ENCODE peak calls at places on chromosomes 13 and 19, in six cellular contexts. One of them, this sample, is unnamed.
A peak's percentile ranks its signal among the peaks of the same experiment; 100 is the strongest.

GRCh38 chr13:31278874-31279273 is 79.1 kb downstream of the B3GLCT start:
- DNase-seq in fibroblast of lung: peak; percentile 70
- DNase-seq in cardiac muscle cell: no peak
- DNase-seq in BE2C: no peak
- DNase-seq in choroid plexus epithelial cell: peak; percentile 15
- DNase-seq in lower lobe of right lung: no peak
- DNase-seq in this sample: no peak

GRCh38 chr19:51703655-51704515 is 10.8 kb downstream of the SPACA6 start:
- DNase-seq in lower lobe of right lung: peak; percentile 99
- DNase-seq in cardiac muscle cell: peak; percentile 96
- DNase-seq in BE2C: peak; percentile 96
- DNase-seq in fibroblast of lung: peak; percentile 92
- DNase-seq in choroid plexus epithelial cell: peak; percentile 98
- DNase-seq in this sample: peak; percentile 96

GRCh38 chr13:57633141-57633949 is 1.8 kb downstream of the PCDH17 start:
- DNase-seq in fibroblast of lung: peak; percentile 50
- DNase-seq in BE2C: no peak
- DNase-seq in choroid plexus epithelial cell: no peak
- DNase-seq in lower lobe of right lung: peak; percentile 62
- DNase-seq in cardiac muscle cell: peak; percentile 52
- DNase-seq in this sample: no peak

GRCh38 chr19:7461841-7462629 is 26.8 kb downstream of the PEX11G start:
- DNase-seq in cardiac muscle cell: no peak
- DNase-seq in choroid plexus epithelial cell: no peak
- DNase-seq in BE2C: no peak
- DNase-seq in fibroblast of lung: no peak
- DNase-seq in lower lobe of right lung: no peak
- DNase-seq in this sample: no peak

GRCh38 chr19:50288954-50289353 is 40.2 kb downstream of the KCNC3 start:
- DNase-seq in BE2C: no peak
- DNase-seq in lower lobe of right lung: no peak
- DNase-seq in cardiac muscle cell: no peak
- DNase-seq in choroid plexus epithelial cell: no peak
- DNase-seq in fibroblast of lung: no peak
- DNase-seq in this sample: no peak

GRCh38 chr13:113555141-113555540 is 29.4 kb upstream of the TFDP1 start:
- DNase-seq in choroid plexus epithelial cell: no peak
- DNase-seq in cardiac muscle cell: no peak
- DNase-seq in lower lobe of right lung: peak; percentile 9
- DNase-seq in fibroblast of lung: no peak
- DNase-seq in BE2C: no peak
- DNase-seq in this sample: peak; percentile 6

GRCh38 chr13:49220035-49220855 is at the start of gene MLNR:
- DNase-seq in fibroblast of lung: peak; percentile 40
- DNase-seq in cardiac muscle cell: peak; percentile 48
- DNase-seq in lower lobe of right lung: peak; percentile 53
- DNase-seq in choroid plexus epithelial cell: no peak
- DNase-seq in BE2C: peak; percentile 71
- DNase-seq in this sample: peak; percentile 14

GRCh38 chr19:498591-498950 is 2.3 kb downstream of the MADCAM1 start:
- DNase-seq in BE2C: peak; percentile 39
- DNase-seq in choroid plexus epithelial cell: no peak
- DNase-seq in cardiac muscle cell: no peak
- DNase-seq in fibroblast of lung: no peak
- DNase-seq in lower lobe of right lung: no peak
- DNase-seq in this sample: no peak

GRCh38 chr13:50126378-50127016 is 111.3 kb downstream of the KCNRG start:
- DNase-seq in cardiac muscle cell: peak; percentile 36
- DNase-seq in BE2C: no peak
- DNase-seq in fibroblast of lung: peak; percentile 35
- DNase-seq in choroid plexus epithelial cell: peak; percentile 72
- DNase-seq in lower lobe of right lung: no peak
- DNase-seq in this sample: no peak

GRCh38 chr19:18895828-18896341 is at the start of gene CERS1:
- DNase-seq in cardiac muscle cell: peak; percentile 80
- DNase-seq in BE2C: peak; percentile 53
- DNase-seq in fibroblast of lung: peak; percentile 27
- DNase-seq in choroid plexus epithelial cell: no peak
- DNase-seq in lower lobe of right lung: no peak
- DNase-seq in this sample: peak; percentile 33

DNA sequence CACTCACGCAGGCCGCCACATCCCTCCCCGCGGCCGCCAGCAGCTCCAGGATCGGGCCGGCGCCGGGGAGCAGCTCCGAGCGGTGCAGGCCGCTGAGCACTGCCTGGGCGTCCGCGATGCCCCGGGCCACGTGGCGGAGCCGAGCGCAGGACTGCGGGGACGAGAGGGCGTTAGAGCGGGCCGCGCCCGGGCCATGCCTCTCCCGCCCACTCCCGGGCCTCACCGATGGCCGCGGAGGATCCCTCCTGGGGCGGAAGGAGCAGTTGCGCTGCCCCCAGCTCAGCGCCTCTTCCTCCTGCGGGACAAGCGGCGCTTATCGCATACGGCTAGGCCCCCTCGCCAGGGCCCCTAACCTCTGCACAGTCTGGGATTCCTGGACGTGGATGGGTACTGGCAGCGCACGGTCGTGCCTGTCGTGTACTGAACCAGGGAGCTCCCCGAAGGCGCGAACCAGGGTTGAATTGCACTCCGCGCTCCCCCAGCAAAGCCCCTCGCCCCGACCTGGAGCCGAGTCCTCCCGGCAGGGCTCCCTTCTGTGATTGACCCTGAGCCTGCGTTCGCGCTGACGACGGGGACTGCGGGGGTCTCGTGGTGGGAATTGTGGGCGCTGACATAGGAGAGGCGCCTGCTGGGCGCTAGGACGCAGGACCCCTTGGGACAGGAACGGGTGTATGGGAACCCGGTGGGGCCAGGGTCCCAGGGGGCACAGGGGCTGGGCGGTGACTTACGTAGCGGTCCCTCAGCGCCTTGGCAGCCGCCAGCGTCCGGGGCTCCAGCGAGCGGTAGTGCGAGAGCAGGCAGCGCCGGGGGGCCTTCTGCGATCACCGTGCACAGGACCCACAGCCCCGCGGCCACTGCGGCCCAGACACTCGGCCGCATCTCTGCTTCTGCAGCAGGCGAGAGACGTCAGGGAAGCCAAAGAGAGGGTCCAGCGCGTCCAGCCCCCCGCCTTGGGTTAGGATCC is 673 bp downstream of the IFNL4 start:
- DNase-seq in fibroblast of lung: peak; percentile 23
- DNase-seq in cardiac muscle cell: peak; percentile 47
- DNase-seq in lower lobe of right lung: no peak
- DNase-seq in choroid plexus epithelial cell: no peak
- DNase-seq in BE2C: no peak
- DNase-seq in this sample: no peak
- H3K4me3 ChIP-seq in fibroblast of lung: no peak overlapping the region
- H3K4me3 ChIP-seq in cardiac muscle cell: no peak overlapping the region
- H3K4me3 ChIP-seq in lower lobe of right lung: peak overlapping the region; percentile 19
- H3K4me3 ChIP-seq in choroid plexus epithelial cell: no peak overlapping the region
- H3K4me3 ChIP-seq in BE2C: no peak overlapping the region
- H3K4me3 ChIP-seq in this sample: no peak overlapping the region

DNA sequence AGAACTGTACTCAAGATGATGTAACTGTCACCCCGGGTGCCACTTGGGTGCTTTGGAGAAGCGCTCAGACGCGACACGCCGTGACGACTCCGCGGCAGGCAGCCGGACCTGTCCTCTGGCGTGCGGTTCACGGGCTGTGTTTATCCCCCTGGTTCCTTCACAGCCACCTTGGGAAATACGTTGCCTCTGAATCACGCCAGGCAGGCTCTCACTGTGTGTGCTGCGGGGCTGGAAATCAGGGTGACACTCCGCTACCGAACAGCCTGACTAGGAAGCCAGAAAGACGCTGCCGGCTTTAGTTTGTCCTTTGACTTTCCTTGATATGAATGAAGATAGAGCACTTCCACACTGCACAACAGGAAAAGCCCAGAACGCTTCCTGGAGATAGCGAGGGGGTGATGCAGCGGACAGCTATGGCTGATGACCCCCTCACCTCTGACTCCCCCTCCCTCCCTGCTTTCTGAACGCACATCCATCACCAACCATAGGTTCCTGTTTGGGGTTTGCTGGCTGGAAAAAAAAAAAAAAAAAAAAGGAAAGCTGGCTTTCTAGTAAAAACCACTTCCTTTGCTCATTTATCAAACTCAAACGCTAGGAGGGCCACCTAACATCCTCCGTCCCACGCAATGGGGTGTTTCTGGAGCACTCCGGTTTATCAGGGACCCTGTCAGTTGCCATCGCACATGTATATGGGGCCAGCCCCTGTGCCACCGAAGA is 3.7 kb upstream of the GP6 start:
- DNase-seq in BE2C: no peak
- DNase-seq in lower lobe of right lung: no peak
- DNase-seq in fibroblast of lung: no peak
- DNase-seq in cardiac muscle cell: no peak
- DNase-seq in choroid plexus epithelial cell: no peak
- DNase-seq in this sample: no peak
- TF ChIP-seq CTCF in BE2C: no peak
- TF ChIP-seq CTCF in lower lobe of right lung: no peak
- TF ChIP-seq CTCF in fibroblast of lung: no peak
- TF ChIP-seq CTCF in cardiac muscle cell: no peak
- TF ChIP-seq CTCF in choroid plexus epithelial cell: no peak
- TF ChIP-seq CTCF in this sample: no peak

GRCh38 chr13:106917024-106917491 is 349.1 kb upstream of the ARGLU1 start:
- DNase-seq in lower lobe of right lung: no peak
- DNase-seq in fibroblast of lung: no peak
- DNase-seq in BE2C: no peak
- DNase-seq in cardiac muscle cell: no peak
- DNase-seq in choroid plexus epithelial cell: peak; percentile 11
- DNase-seq in this sample: no peak
- H3K4me3 ChIP-seq in lower lobe of right lung: peak overlapping the region; percentile 63
- H3K4me3 ChIP-seq in fibroblast of lung: no peak overlapping the region
- H3K4me3 ChIP-seq in BE2C: no peak overlapping the region
- H3K4me3 ChIP-seq in cardiac muscle cell: peak overlapping the region; percentile 55
- H3K4me3 ChIP-seq in choroid plexus epithelial cell: peak overlapping the region; percentile 78
- H3K4me3 ChIP-seq in this sample: no peak overlapping the region

GRCh38 chr19:48836089-48837017 is at the start of gene HSD17B14:
- DNase-seq in fibroblast of lung: peak; percentile 69
- DNase-seq in lower lobe of right lung: no peak
- DNase-seq in BE2C: peak; percentile 47
- DNase-seq in cardiac muscle cell: peak; percentile 66
- DNase-seq in choroid plexus epithelial cell: peak; percentile 71
- DNase-seq in this sample: peak; percentile 64
- TF ChIP-seq CTCF in fibroblast of lung: no peak
- TF ChIP-seq CTCF in lower lobe of right lung: no peak
- TF ChIP-seq CTCF in BE2C: no peak
- TF ChIP-seq CTCF in cardiac muscle cell: no peak
- TF ChIP-seq CTCF in choroid plexus epithelial cell: no peak
- TF ChIP-seq CTCF in this sample: no peak

GRCh38 chr13:98752111-98752941 is at the start of gene SLC15A1:
- DNase-seq in lower lobe of right lung: no peak
- DNase-seq in fibroblast of lung: no peak
- DNase-seq in choroid plexus epithelial cell: no peak
- DNase-seq in BE2C: no peak
- DNase-seq in cardiac muscle cell: peak; percentile 13
- DNase-seq in this sample: peak; percentile 35
- H3K4me3 ChIP-seq in lower lobe of right lung: peak within 1 kb of the TSS; percentile 49
- H3K4me3 ChIP-seq in fibroblast of lung: peak within 1 kb of the TSS; percentile 25
- H3K4me3 ChIP-seq in choroid plexus epithelial cell: peak within 1 kb of the TSS; percentile 25
- H3K4me3 ChIP-seq in BE2C: no peak within 1 kb of the TSS
- H3K4me3 ChIP-seq in cardiac muscle cell: peak within 1 kb of the TSS; percentile 31
- H3K4me3 ChIP-seq in this sample: peak within 1 kb of the TSS; percentile 42

GRCh38 chr13:36395280-36395679 is 37.0 kb upstream of the CCNA1 start:
- DNase-seq in cardiac muscle cell: no peak
- DNase-seq in BE2C: no peak
- DNase-seq in choroid plexus epithelial cell: peak; percentile 85
- DNase-seq in fibroblast of lung: peak; percentile 68
- DNase-seq in lower lobe of right lung: no peak
- DNase-seq in this sample: no peak
- TF ChIP-seq CTCF in cardiac muscle cell: peak; percentile 61
- TF ChIP-seq CTCF in BE2C: no peak
- TF ChIP-seq CTCF in choroid plexus epithelial cell: peak; percentile 62
- TF ChIP-seq CTCF in fibroblast of lung: peak; percentile 65
- TF ChIP-seq CTCF in lower lobe of right lung: peak; percentile 36
- TF ChIP-seq CTCF in this sample: peak; percentile 17

DNA sequence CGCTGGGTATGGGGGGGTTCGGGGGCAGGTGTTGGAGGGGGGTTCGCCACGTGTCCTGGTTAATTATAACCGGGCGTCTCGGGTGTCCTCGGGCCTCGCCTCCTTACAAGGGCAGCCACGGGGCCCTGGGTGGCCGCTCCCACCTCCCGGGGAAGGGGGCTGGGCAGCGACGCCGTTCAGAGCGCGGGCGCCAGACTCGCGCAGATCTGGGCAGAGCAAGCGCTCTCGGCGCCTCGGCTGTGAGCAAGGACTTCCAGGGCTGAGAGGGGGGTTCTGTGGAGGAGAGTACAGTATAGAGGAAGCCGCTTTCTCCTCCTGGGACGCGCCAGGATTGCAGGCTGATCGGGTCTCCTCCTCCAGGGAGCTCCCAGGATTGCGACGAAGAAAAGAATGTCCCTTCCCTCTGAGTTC is 1.0 kb upstream of the CKM start:
- DNase-seq in fibroblast of lung: no peak
- DNase-seq in choroid plexus epithelial cell: no peak
- DNase-seq in BE2C: no peak
- DNase-seq in cardiac muscle cell: peak; percentile 92
- DNase-seq in lower lobe of right lung: no peak
- DNase-seq in this sample: no peak
- H3K4me3 ChIP-seq in fibroblast of lung: peak overlapping the region; percentile 45
- H3K4me3 ChIP-seq in choroid plexus epithelial cell: peak overlapping the region; percentile 8
- H3K4me3 ChIP-seq in BE2C: peak overlapping the region; percentile 7
- H3K4me3 ChIP-seq in cardiac muscle cell: peak overlapping the region; percentile 30
- H3K4me3 ChIP-seq in lower lobe of right lung: no peak overlapping the region
- H3K4me3 ChIP-seq in this sample: no peak overlapping the region

DNA sequence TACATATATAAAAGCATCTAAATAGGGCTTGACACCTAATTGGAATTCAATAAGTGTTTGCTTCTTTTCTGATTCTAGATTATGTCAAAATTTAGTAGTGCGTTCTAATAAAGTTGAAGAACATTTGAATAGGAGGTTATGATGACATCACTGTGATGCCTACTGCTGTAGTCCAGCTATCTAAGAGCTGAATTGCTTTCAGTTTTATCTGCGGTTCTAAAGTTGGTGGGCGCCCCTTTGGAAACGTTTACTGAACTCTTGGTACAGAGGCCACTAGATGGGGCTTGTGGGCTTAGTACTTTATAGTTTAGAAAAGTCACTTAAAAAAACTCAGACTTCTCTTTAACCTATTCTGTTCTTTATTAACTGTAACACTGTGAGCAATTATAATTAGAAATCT is 776.9 kb downstream of the GPC5 start:
- DNase-seq in fibroblast of lung: peak; percentile 80
- DNase-seq in lower lobe of right lung: no peak
- DNase-seq in BE2C: peak; percentile 57
- DNase-seq in cardiac muscle cell: peak; percentile 63
- DNase-seq in choroid plexus epithelial cell: peak; percentile 93
- DNase-seq in this sample: peak; percentile 63
- TF ChIP-seq CTCF in fibroblast of lung: peak; percentile 69
- TF ChIP-seq CTCF in lower lobe of right lung: peak; percentile 24
- TF ChIP-seq CTCF in BE2C: peak; percentile 70
- TF ChIP-seq CTCF in cardiac muscle cell: peak; percentile 69
- TF ChIP-seq CTCF in choroid plexus epithelial cell: peak; percentile 74
- TF ChIP-seq CTCF in this sample: peak; percentile 57

GRCh38 chr19:53308339-53308811 is 25.2 kb upstream of the ZNF845 start:
- DNase-seq in cardiac muscle cell: peak; percentile 66
- DNase-seq in BE2C: peak; percentile 51
- DNase-seq in choroid plexus epithelial cell: peak; percentile 37
- DNase-seq in lower lobe of right lung: no peak
- DNase-seq in fibroblast of lung: no peak
- DNase-seq in this sample: peak; percentile 79
- H3K4me3 ChIP-seq in cardiac muscle cell: no peak overlapping the region
- H3K4me3 ChIP-seq in BE2C: no peak overlapping the region
- H3K4me3 ChIP-seq in choroid plexus epithelial cell: no peak overlapping the region
- H3K4me3 ChIP-seq in lower lobe of right lung: no peak overlapping the region
- H3K4me3 ChIP-seq in fibroblast of lung: no peak overlapping the region
- H3K4me3 ChIP-seq in this sample: no peak overlapping the region